ENCODE peak calls at places on chromosomes 16 and 17, in nine cellular contexts. G, X, E, I, F, D, Z, U and K are unnamed samples.
A peak's percentile ranks its signal among the peaks of the same experiment; 100 is the strongest.

GRCh38 chr17:44307387-44308186 is 814 bp upstream of the RUNDC3A start:
- DNase-seq in G (peak; percentile 55), X (peak; percentile 26), E (no peak), I (peak; percentile 81), F (peak; percentile 73), D (no peak), Z (no peak), U (no peak), K (no peak)

GRCh38 chr17:42568341-42569111 is 1.6 kb downstream of the MLX start:
- DNase-seq in G (no peak), X (no peak), E (no peak), I (no peak), F (no peak), D (no peak), Z (no peak), U (no peak), K (no peak)

GRCh38 chr16:17448640-17449638 is 21.8 kb downstream of the XYLT1 start:
- DNase-seq in G (no peak), X (no peak), E (no peak), I (no peak), F (no peak), D (no peak), Z (no peak), U (no peak), K (no peak)

GRCh38 chr17:56424543-56425044 is 168.9 kb upstream of the NOG start:
- DNase-seq in G (no peak), X (no peak), E (no peak), I (no peak), F (no peak), D (no peak), Z (no peak), U (no peak), K (no peak)

GRCh38 chr16:87317766-87318121 is 552 bp upstream of the C16orf95 start:
- DNase-seq in G (no peak), X (peak; percentile 75), E (no peak), I (peak; percentile 61), F (peak; percentile 91), D (no peak), Z (no peak), U (peak; percentile 50), K (peak; percentile 31)

GRCh38 chr17:67365762-67366192 is 600 bp downstream of the PSMD12 start:
- DNase-seq in G (no peak), X (peak; percentile 71), E (no peak), I (peak; percentile 44), F (peak; percentile 76), D (no peak), Z (no peak), U (peak; percentile 78), K (peak; percentile 58)

GRCh38 chr17:19357351-19358140 is 5.0 kb downstream of the B9D1 start:
- DNase-seq in G (no peak), X (no peak), E (no peak), I (no peak), F (no peak), D (no peak), Z (no peak), U (no peak), K (no peak)

GRCh38 chr17:29671661-29672060 is 48.9 kb upstream of the CORO6 start:
- DNase-seq in G (no peak), X (no peak), E (no peak), I (no peak), F (no peak), D (no peak), Z (no peak), U (no peak), K (no peak)

GRCh38 chr17:45171338-45172231 is 9.9 kb downstream of the HEXIM2 start:
- DNase-seq in G (no peak), X (peak; percentile 17), E (no peak), I (peak; percentile 61), F (peak; percentile 76), D (no peak), Z (no peak), U (no peak), K (peak; percentile 93)

GRCh38 chr16:78689031-78689430 is 589.6 kb downstream of the WWOX start:
- DNase-seq in G (no peak), X (peak; percentile 57), E (no peak), I (no peak), F (peak; percentile 9), D (no peak), Z (no peak), U (peak; percentile 1), K (no peak)

GRCh38 chr16:70796301-70796700 is 4.7 kb downstream of the VAC14 start:
- DNase-seq in G (no peak), X (no peak), E (no peak), I (no peak), F (no peak), D (no peak), Z (no peak), U (no peak), K (no peak)

GRCh38 chr17:3770471-3770870 is 30.5 kb downstream of the ITGAE start:
- DNase-seq in G (no peak), X (no peak), E (no peak), I (no peak), F (no peak), D (no peak), Z (no peak), U (no peak), K (no peak)

GRCh38 chr17:20823890-20824289 is 218.9 kb downstream of the USP22 start:
- DNase-seq in G (no peak), X (no peak), E (no peak), I (peak; percentile 18), F (no peak), D (no peak), Z (no peak), U (no peak), K (no peak)

GRCh38 chr16:70689035-70689969 is 3.4 kb upstream of the MTSS2 start:
- DNase-seq in G (no peak), X (no peak), E (no peak), I (no peak), F (no peak), D (no peak), Z (no peak), U (no peak), K (no peak)

GRCh38 chr17:57420674-57421392 is 164.5 kb downstream of the MSI2 start:
- DNase-seq in G (no peak), X (no peak), E (no peak), I (no peak), F (no peak), D (no peak), Z (no peak), U (no peak), K (no peak)

GRCh38 chr17:41428591-41429326 is 4.4 kb upstream of the KRT37 start:
- DNase-seq in G (no peak), X (peak; percentile 15), E (no peak), I (no peak), F (peak; percentile 28), D (no peak), Z (no peak), U (no peak), K (no peak)

DNA sequence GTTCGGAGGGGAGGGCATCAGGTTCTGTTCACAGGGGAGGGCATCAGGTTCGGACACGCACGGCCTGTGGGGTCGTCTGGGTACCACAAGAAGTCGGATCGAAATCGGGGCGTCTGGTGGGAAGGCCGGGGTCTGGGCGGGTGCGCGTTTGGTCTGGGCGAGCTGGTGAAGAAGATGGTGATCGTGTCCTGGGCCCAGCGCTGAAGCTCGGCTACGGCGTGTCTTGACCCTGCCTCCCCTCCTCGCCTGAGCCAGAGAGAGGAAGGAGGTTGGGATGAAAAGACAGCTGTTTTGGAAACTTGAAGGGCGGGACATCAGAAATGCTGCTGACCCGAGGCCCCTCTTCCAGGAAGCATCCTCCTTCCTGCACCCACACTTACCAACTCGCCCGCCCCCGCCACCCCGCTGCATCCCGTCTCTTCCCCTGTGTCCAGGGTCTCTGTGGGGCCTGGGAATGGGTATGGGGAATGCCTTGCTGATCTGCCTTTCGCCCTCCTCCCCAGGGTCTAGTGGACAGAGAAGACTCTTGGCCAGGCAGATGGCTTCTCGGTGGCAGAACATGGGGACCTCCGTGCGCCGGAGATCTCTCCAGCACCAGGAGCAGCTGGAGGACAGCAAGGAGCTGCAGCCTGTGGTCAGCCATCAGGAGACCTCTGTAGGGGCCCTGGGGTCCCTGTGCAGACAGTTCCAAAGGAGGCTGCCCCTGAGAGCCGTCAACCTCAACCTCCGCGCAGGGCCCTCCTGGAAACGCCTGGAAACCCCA is 499 bp downstream of the PIMREG start:
- DNase-seq in G (no peak), X (no peak), E (no peak), I (no peak), F (peak; percentile 30), D (no peak), Z (no peak), U (no peak), K (no peak)
- H3K9ac ChIP-seq in G (peak overlapping the region; percentile 93), X (peak overlapping the region; percentile 40), E (peak overlapping the region; percentile 74), I (peak overlapping the region; percentile 94), F (peak overlapping the region; percentile 71), D (peak overlapping the region; percentile 74), Z (peak overlapping the region; percentile 91), U (peak overlapping the region; percentile 59), K (peak overlapping the region; percentile 68)

GRCh38 chr16:75732871-75733270 is 6.6 kb upstream of the CPHXL start:
- DNase-seq in G (no peak), X (no peak), E (no peak), I (no peak), F (no peak), D (no peak), Z (no peak), U (no peak), K (no peak)
- H3K9ac ChIP-seq in G (no peak overlapping the region), X (no peak overlapping the region), E (no peak overlapping the region), I (no peak overlapping the region), F (no peak overlapping the region), D (no peak overlapping the region), Z (no peak overlapping the region), U (no peak overlapping the region), K (no peak overlapping the region)

GRCh38 chr16:57570301-57571070 is 28.0 kb downstream of the ADGRG5 start:
- DNase-seq in G (no peak), X (no peak), E (no peak), I (no peak), F (no peak), D (no peak), Z (no peak), U (no peak), K (no peak)

GRCh38 chr16:57567691-57568090 is 25.2 kb downstream of the ADGRG5 start:
- DNase-seq in G (no peak), X (no peak), E (no peak), I (no peak), F (no peak), D (no peak), Z (no peak), U (no peak), K (no peak)

GRCh38 chr16:57571098-57571497 is 28.7 kb downstream of the ADGRG5 start:
- DNase-seq in G (no peak), X (no peak), E (no peak), I (no peak), F (no peak), D (no peak), Z (no peak), U (no peak), K (no peak)

GRCh38 chr16:57568173-57568678 is 25.8 kb downstream of the ADGRG5 start:
- DNase-seq in G (no peak), X (no peak), E (no peak), I (no peak), F (no peak), D (no peak), Z (no peak), U (no peak), K (no peak)

GRCh38 chr16:57569306-57569946 is 27.0 kb downstream of the ADGRG5 start:
- DNase-seq in G (no peak), X (no peak), E (no peak), I (no peak), F (no peak), D (no peak), Z (no peak), U (no peak), K (no peak)
- H3K9ac ChIP-seq in G (no peak overlapping the region), X (no peak overlapping the region), E (no peak overlapping the region), I (no peak overlapping the region), F (no peak overlapping the region), D (no peak overlapping the region), Z (peak overlapping the region; percentile 47), U (no peak overlapping the region), K (no peak overlapping the region)

GRCh38 chr16:84532855-84533486 is 28.5 kb upstream of the MEAK7 start:
- DNase-seq in G (no peak), X (peak; percentile 17), E (no peak), I (no peak), F (no peak), D (no peak), Z (no peak), U (no peak), K (no peak)
- H3K9ac ChIP-seq in G (no peak overlapping the region), X (no peak overlapping the region), E (no peak overlapping the region), I (no peak overlapping the region), F (no peak overlapping the region), D (no peak overlapping the region), Z (no peak overlapping the region), U (peak overlapping the region; percentile 14), K (no peak overlapping the region)